ENCODE peak calls at places on chromosomes 6 and 20, in eight cellular contexts. C is fibroblast of lung; A is aorta; S is K562; I is left colon; M is activated T-cell treated with anti-CD3 and anti-CD28 coated beads, Interleukin-2, amount 50 U/mL, for 1 hour; R is OCI-LY7; U is glutamatergic neuron. J is an unnamed sample.

GRCh38 chr20:47210470-47210869 is 146.0 kb downstream of the ZMYND8 start:
- DNase-seq in C (no peak), A (no peak), S (no peak), I (no peak), M (no peak), R (no peak), U (no peak), J (no peak)

GRCh38 chr6:11571073-11571472 is 33.5 kb downstream of the TMEM170B start:
- DNase-seq in C (no peak), A (no peak), S (no peak), I (no peak), M (no peak), R (no peak), U (no peak), J (no peak)

GRCh38 chr20:58891686-58892125 is 39.2 kb downstream of the GNAS start:
- DNase-seq in C (peak), A (peak), S (peak), I (peak), M (peak), R (peak), U (peak), J (peak)

GRCh38 chr6:25138024-25138696 is 141.0 kb upstream of the CARMIL1 start:
- DNase-seq in C (peak), A (peak), S (no peak), I (peak), M (peak), R (peak), U (no peak), J (peak)

GRCh38 chr20:41601742-41602141 is 16.4 kb downstream of the CHD6 start:
- DNase-seq in C (no peak), A (no peak), S (no peak), I (no peak), M (no peak), R (no peak), U (no peak), J (no peak)

GRCh38 chr6:18154507-18155272 is at the start of gene TPMT:
- DNase-seq in C (no peak), A (peak), S (no peak), I (peak), M (peak), R (no peak), U (peak), J (no peak)

GRCh38 chr6:158653577-158654354 is 3.9 kb downstream of the SYTL3 start:
- DNase-seq in C (peak), A (peak), S (no peak), I (no peak), M (peak), R (no peak), U (no peak), J (no peak)

GRCh38 chr6:43982084-43982625 is 145.1 kb downstream of the MRPL14 start:
- DNase-seq in C (no peak), A (no peak), S (no peak), I (no peak), M (no peak), R (no peak), U (no peak), J (no peak)

GRCh38 chr20:47314647-47315338 is 41.7 kb downstream of the ZMYND8 start:
- DNase-seq in C (no peak), A (no peak), S (no peak), I (no peak), M (no peak), R (no peak), U (no peak), J (no peak)

GRCh38 chr6:16799279-16800193 is 38.3 kb upstream of the ATXN1 start:
- DNase-seq in C (peak), A (no peak), S (no peak), I (no peak), M (no peak), R (no peak), U (no peak), J (peak)

GRCh38 chr6:139473239-139473701 is 98.8 kb upstream of the CITED2 start:
- DNase-seq in C (peak), A (no peak), S (no peak), I (peak), M (no peak), R (no peak), U (peak), J (no peak)

J was measured in HTR-8/SVneo.